ENCODE peak calls at places on chromosomes 11 and 22, in ten cellular contexts. J is NCI-H524; I is mesothelial cell of epicardium; R is stomach; U is stimulated activated naive CD4-positive, alpha-beta T cell; N is colonic mucosa; M is EL; F is foreskin melanocyte; H is IMR-90; O is activated CD8-positive, alpha-beta memory T cell treated with anti-CD3 and anti-CD28 coated beads for 24 hours. T is an unnamed sample.

GRCh38 chr11:14093065-14093464 is 130.5 kb downstream of the SPON1 start:
- DNase-seq in R (no peak), J (no peak), M (no peak), U (no peak), O (no peak), H (no peak), F (no peak), I (no peak), N (no peak), T (no peak)

GRCh38 chr11:71096751-71097388 is 155.5 kb downstream of the SHANK2 start:
- DNase-seq in N (no peak), H (peak; percentile 20), F (no peak), J (no peak), M (no peak), I (no peak), O (no peak), R (no peak), U (no peak), T (no peak)

GRCh38 chr22:44382461-44383038 is 69.8 kb upstream of the SHISAL1 start:
- DNase-seq in I (no peak), M (no peak), H (no peak), U (no peak), O (no peak), J (no peak), R (no peak), N (no peak), F (no peak), T (no peak)

GRCh38 chr11:60788401-60789110 is 3.4 kb downstream of the MS4A10 start:
- DNase-seq in M (no peak), I (no peak), O (no peak), U (no peak), F (no peak), N (no peak), H (no peak), J (peak; percentile 60), R (no peak), T (no peak)

GRCh38 chr11:76830639-76831312 is 29.9 kb upstream of the ACER3 start:
- DNase-seq in F (no peak), N (peak; percentile 26), U (no peak), J (peak; percentile 97), O (no peak), M (peak; percentile 65), H (peak; percentile 44), I (no peak), R (no peak), T (no peak)

GRCh38 chr11:73237471-73238290 is 19.6 kb downstream of the P2RY2 start:
- DNase-seq in U (no peak), O (no peak), M (peak; percentile 64), N (no peak), H (peak; percentile 52), F (no peak), I (no peak), J (no peak), R (no peak), T (no peak)

GRCh38 chr11:32088117-32088941 is 2.5 kb upstream of the RCN1 start:
- DNase-seq in H (peak; percentile 91), J (no peak), I (no peak), R (peak; percentile 73), O (no peak), N (peak; percentile 38), M (peak; percentile 91), F (no peak), U (no peak), T (peak; percentile 35)

GRCh38 chr11:130485983-130486970 is 37.8 kb downstream of the ADAMTS15 start:
- DNase-seq in H (no peak), N (peak; percentile 29), R (peak; percentile 56), F (no peak), U (no peak), I (no peak), O (no peak), M (no peak), J (no peak), T (peak; percentile 76)

GRCh38 chr11:124863826-124864165 is 1.4 kb upstream of the ROBO3 start:
- DNase-seq in J (no peak), R (no peak), O (no peak), F (no peak), N (no peak), M (no peak), H (no peak), U (no peak), I (no peak), T (no peak)

GRCh38 chr11:64624869-64625481 is 34.0 kb downstream of the SLC22A12 start:
- DNase-seq in I (no peak), H (no peak), R (no peak), N (no peak), F (no peak), O (no peak), U (no peak), J (no peak), M (no peak), T (no peak)